ENCODE peak calls at places on chromosomes 11 and 22, in eight cellular contexts. L is HTR-8/SVneo, M is HepG2, J is SK-N-MC, V is ovary, U is activated T-helper 1 cell treated with Interleukin-2 at 50 U/mL for 16 hours, T is kidney tubule cell, O is NCI-H69. A is an unnamed sample.

GRCh38 chr11:17171342-17171741 is 36.4 kb downstream of the PIK3C2A start:
- DNase-seq in J (peak), O (no peak), V (no peak), T (peak), L (peak), U (no peak), M (no peak), A (no peak)

GRCh38 chr11:80096736-80097135 is 655.9 kb upstream of the TENM4 start:
- DNase-seq in L (peak), M (no peak), O (no peak), T (peak), J (no peak), U (no peak), V (no peak), A (no peak)

GRCh38 chr11:108223449-108224149 is 732 bp downstream of the ATM start:
- DNase-seq in T (no peak), J (no peak), L (no peak), V (no peak), M (no peak), O (peak), U (no peak), A (no peak)

GRCh38 chr11:13221722-13222121 is 55.9 kb upstream of the BMAL1 start:
- DNase-seq in O (no peak), L (no peak), M (no peak), J (no peak), T (no peak), V (no peak), U (no peak), A (no peak)

GRCh38 chr11:2512431-2513407 is 67.9 kb downstream of the KCNQ1 start:
- DNase-seq in M (no peak), O (no peak), V (no peak), L (no peak), T (no peak), U (no peak), J (no peak), A (no peak)

GRCh38 chr22:29218758-29219408 is 13.2 kb downstream of the EMID1 start:
- DNase-seq in L (no peak), O (no peak), U (no peak), J (no peak), M (no peak), T (no peak), V (peak), A (no peak)

GRCh38 chr22:47631571-47632102 is 869.2 kb downstream of the TBC1D22A start:
- DNase-seq in T (no peak), U (no peak), M (no peak), L (no peak), V (peak), O (peak), J (no peak), A (no peak)

GRCh38 chr11:129372609-129373488 is 2.8 kb upstream of the BARX2 start:
- DNase-seq in U (no peak), J (no peak), V (no peak), L (no peak), T (no peak), O (peak), M (no peak), A (no peak)

GRCh38 chr11:133507185-133507584 is 25.1 kb downstream of the OPCML start:
- DNase-seq in J (no peak), M (no peak), T (no peak), V (no peak), L (no peak), O (no peak), U (no peak), A (no peak)

GRCh38 chr11:63537293-63538101 is 889 bp downstream of the PLAAT4 start:
- DNase-seq in L (no peak), M (no peak), O (no peak), U (no peak), J (no peak), V (peak), T (peak), A (no peak)

GRCh38 chr22:19941365-19942070 is at the start of the genes COMT and TXNRD2:
- DNase-seq in V (peak), M (no peak), J (no peak), U (peak), L (peak), O (peak), T (peak), A (peak)

GRCh38 chr11:124195419-124195734 is 12.2 kb downstream of the OR10D3 start:
- DNase-seq in V (no peak), L (no peak), T (no peak), U (no peak), M (no peak), O (no peak), J (no peak), A (no peak)

GRCh38 chr11:36467913-36468312 is 42.2 kb downstream of the TRAF6 start:
- DNase-seq in L (no peak), V (no peak), M (no peak), J (no peak), T (no peak), U (no peak), O (no peak), A (no peak)

GRCh38 chr22:31248965-31249940 is 37.2 kb downstream of the LIMK2 start:
- DNase-seq in T (no peak), U (no peak), J (no peak), L (no peak), O (no peak), M (no peak), V (peak), A (no peak)

GRCh38 chr22:22865311-22866072 is 22.1 kb upstream of the IGLL5 start:
- DNase-seq in M (no peak), T (no peak), U (no peak), L (no peak), O (no peak), V (no peak), J (no peak), A (no peak)

GRCh38 chr11:112882494-112883381 is 78.5 kb upstream of the NCAM1 start:
- DNase-seq in M (no peak), V (no peak), J (no peak), L (no peak), T (no peak), O (peak), U (no peak), A (no peak)

GRCh38 chr11:61152816-61153592 is 8.2 kb downstream of the VPS37C start:
- DNase-seq in U (no peak), M (no peak), V (no peak), J (no peak), T (peak), O (peak), L (peak), A (no peak)

GRCh38 chr11:47295385-47295784 is 25.5 kb downstream of the MADD start:
- DNase-seq in L (no peak), T (no peak), O (no peak), V (no peak), U (no peak), M (no peak), J (no peak), A (no peak)

GRCh38 chr11:6968816-6969215 is 42.6 kb downstream of the ZNF215 start:
- DNase-seq in U (no peak), M (no peak), J (no peak), T (no peak), V (no peak), O (no peak), L (no peak), A (no peak)

GRCh38 chr11:7927635-7928034 is 3.4 kb downstream of the OR10A6 start:
- DNase-seq in V (no peak), O (no peak), L (no peak), T (no peak), J (no peak), U (no peak), M (no peak), A (no peak)

GRCh38 chr11:33552756-33553155 is 147.9 kb downstream of the C11orf91 start:
- DNase-seq in T (peak), J (no peak), M (no peak), U (no peak), O (no peak), L (no peak), V (no peak), A (no peak)

GRCh38 chr22:22110548-22111266 is 128.1 kb upstream of the TOP3B start:
- DNase-seq in T (peak), U (no peak), V (peak), L (peak), J (no peak), M (no peak), O (peak), A (no peak)

GRCh38 chr11:73969991-73970800 is 12.4 kb downstream of the UCP2 start:
- DNase-seq in U (no peak), J (no peak), T (no peak), L (no peak), O (peak), M (no peak), V (no peak), A (no peak)

GRCh38 chr22:50506611-50507420 is 686 bp downstream of the LMF2 start:
- DNase-seq in M (no peak), L (no peak), V (peak), J (no peak), U (no peak), T (peak), O (peak), A (no peak)

GRCh38 chr22:22818861-22819855 is 68.5 kb upstream of the IGLL5 start:
- DNase-seq in L (no peak), J (no peak), V (no peak), O (no peak), M (no peak), T (no peak), U (peak), A (no peak)

GRCh38 chr11:130434521-130435223 is 6.3 kb upstream of the ADAMTS8 start:
- DNase-seq in V (peak), T (peak), L (peak), J (peak), U (peak), M (peak), O (peak), A (peak)

GRCh38 chr11:35376613-35377012 is 42.7 kb downstream of the SLC1A2 start:
- DNase-seq in T (no peak), O (no peak), M (no peak), L (no peak), U (no peak), J (no peak), V (no peak), A (no peak)

GRCh38 chr11:45674481-45675190 is 9.2 kb upstream of the CHST1 start:
- DNase-seq in T (no peak), U (no peak), L (no peak), M (no peak), V (no peak), J (no peak), O (peak), A (no peak)

GRCh38 chr11:27963370-27963769 is 144.6 kb downstream of the KIF18A start:
- DNase-seq in V (no peak), J (no peak), U (no peak), T (no peak), O (peak), M (no peak), L (no peak), A (no peak)